ENCODE peak calls at places on chromosomes 13 and 19, in four cellular contexts. X is esophagus squamous epithelium, W is tibial nerve, A is prostate gland. I is an unnamed sample.

GRCh38 chr13:34038326-34039068 is 220.5 kb downstream of the RFC3 start:
- DNase-seq in X (no peak), W (no peak), A (no peak), I (no peak)

GRCh38 chr19:17245535-17245984 is at the start of gene NR2F6:
- DNase-seq in X (no peak), W (no peak), A (no peak), I (no peak)

GRCh38 chr13:53405616-53406015 is 377.0 kb downstream of the OLFM4 start:
- DNase-seq in X (no peak), W (no peak), A (no peak), I (no peak)

GRCh38 chr19:36010402-36010801 is 1.8 kb upstream of the SYNE4 start:
- DNase-seq in X (no peak), W (no peak), A (no peak), I (no peak)

GRCh38 chr19:46298477-46299003 is 1.7 kb downstream of the HIF3A start:
- DNase-seq in X (no peak), W (no peak), A (no peak), I (no peak)

GRCh38 chr19:15563325-15563794 is 51.7 kb upstream of the CYP4F8 start:
- DNase-seq in X (no peak), W (no peak), A (peak), I (no peak)

GRCh38 chr19:41866284-41866683 is 6.2 kb downstream of the RPS19 start:
- DNase-seq in X (no peak), W (no peak), A (no peak), I (no peak)

GRCh38 chr19:17772172-17772571 is 20.9 kb downstream of the FCHO1 start:
- DNase-seq in X (no peak), W (no peak), A (no peak), I (no peak)

GRCh38 chr13:101346161-101346560 is 70.1 kb downstream of the NALCN start:
- DNase-seq in X (no peak), W (no peak), A (no peak), I (no peak)

GRCh38 chr13:79384022-79384610 is 21.9 kb downstream of the RBM26 start:
- DNase-seq in X (no peak), W (no peak), A (no peak), I (no peak)

GRCh38 chr19:46085888-46086287 is 38.6 kb downstream of the IGFL3 start:
- DNase-seq in X (no peak), W (no peak), A (no peak), I (no peak)

GRCh38 chr13:102729560-102730275 is 34.9 kb upstream of the METTL21C start:
- DNase-seq in X (no peak), W (no peak), A (no peak), I (no peak)

GRCh38 chr19:41530761-41531301 is 45.1 kb upstream of the CEACAM21 start:
- DNase-seq in X (no peak), W (no peak), A (peak), I (peak)

GRCh38 chr19:19649580-19649995 is 6.1 kb upstream of the GMIP start:
- DNase-seq in X (no peak), W (no peak), A (no peak), I (no peak)

GRCh38 chr19:53532362-53532761 is 5.6 kb upstream of the ZNF331 start:
- DNase-seq in X (no peak), W (no peak), A (no peak), I (no peak)

GRCh38 chr19:23415034-23415433 is 19.8 kb upstream of the ZNF91 start:
- DNase-seq in X (no peak), W (no peak), A (no peak), I (no peak)

GRCh38 chr19:23415561-23416191 is 20.4 kb upstream of the ZNF91 start:
- DNase-seq in X (no peak), W (no peak), A (no peak), I (no peak)

GRCh38 chr19:23420824-23421223 is 25.6 kb upstream of the ZNF91 start:
- DNase-seq in X (no peak), W (no peak), A (no peak), I (no peak)
- TF ChIP-seq CTCF in X (no peak), W (no peak), A (no peak), I (no peak)

DNA sequence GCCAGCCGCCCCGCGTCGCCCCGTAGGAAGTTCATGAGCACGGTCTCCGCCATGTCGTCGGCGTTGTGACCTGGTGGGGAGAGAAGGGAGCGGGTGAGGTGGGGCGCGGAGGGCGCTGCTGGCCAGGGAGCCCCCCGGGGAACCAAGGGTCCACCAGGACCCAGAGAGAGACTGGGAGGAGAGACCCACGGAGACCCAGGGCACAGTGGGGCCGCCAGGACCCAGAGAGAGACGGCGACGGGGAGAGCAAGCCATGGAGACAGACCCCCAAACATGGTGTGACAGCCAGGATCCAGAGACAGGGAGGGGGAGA is 9.2 kb downstream of the CTU1 start:
- DNase-seq in X (no peak), W (no peak), A (no peak), I (no peak)
- H3K4me3 ChIP-seq in X (no peak), W (peak), A (no peak), I (no peak)

GRCh38 chr19:55321466-55321865 is 3.7 kb downstream of the TMEM150B start:
- DNase-seq in X (no peak), W (no peak), A (no peak), I (no peak)
- TF ChIP-seq POLR2A in X (no peak), W (no peak), A (no peak), I (no peak)

GRCh38 chr13:113969973-113970611 is 3.8 kb downstream of the C13orf46 start:
- DNase-seq in X (no peak), W (no peak), A (peak), I (peak)

GRCh38 chr13:113967206-113967720 is 6.6 kb downstream of the C13orf46 start:
- DNase-seq in X (no peak), W (no peak), A (no peak), I (no peak)

GRCh38 chr13:113967729-113968462 is 6.0 kb downstream of the C13orf46 start:
- DNase-seq in X (no peak), W (no peak), A (no peak), I (no peak)

GRCh38 chr13:113969311-113969972 is 4.4 kb downstream of the C13orf46 start:
- DNase-seq in X (no peak), W (peak), A (no peak), I (no peak)

DNA sequence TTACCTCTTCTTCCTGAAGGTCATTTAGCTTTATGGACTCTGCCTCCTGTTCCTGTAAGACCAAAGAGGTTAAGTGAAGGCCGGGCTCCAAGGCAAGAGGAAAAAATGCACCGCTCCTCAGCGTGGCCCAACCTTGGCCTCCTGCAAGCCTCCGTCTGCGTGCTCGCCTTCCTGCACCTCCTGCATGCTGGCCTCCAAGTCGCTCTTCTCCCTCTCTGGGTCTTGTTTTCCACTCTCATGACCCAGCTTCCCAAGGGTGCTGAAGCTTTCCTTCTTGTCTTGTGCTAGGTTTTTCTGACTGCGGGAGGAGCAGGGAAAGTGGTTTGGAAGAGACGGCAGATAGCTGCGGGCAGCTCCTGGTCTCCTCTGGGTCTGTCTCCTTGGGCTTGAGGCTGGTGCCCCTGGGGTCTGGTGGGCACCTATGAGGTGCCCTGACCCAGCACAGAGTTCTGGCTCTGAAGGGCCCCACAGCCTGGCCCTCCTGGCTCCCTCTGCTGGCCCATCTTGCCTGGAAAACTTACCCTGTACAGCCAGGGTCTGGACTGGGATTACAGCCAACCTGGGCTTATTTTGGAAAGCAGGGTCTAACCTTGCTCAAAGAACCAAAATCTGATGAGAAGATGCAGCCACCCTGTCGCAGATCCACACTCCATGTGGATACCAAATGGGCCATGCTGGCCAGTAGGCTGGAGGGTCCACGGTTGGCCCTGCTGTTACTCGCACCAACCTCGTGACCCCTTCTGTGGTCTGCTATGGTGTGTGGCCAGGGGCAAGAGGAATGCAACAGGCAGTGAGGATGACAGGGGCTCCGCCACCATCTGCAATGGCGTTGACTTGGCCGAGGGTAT is 5.2 kb downstream of the C13orf46 start:
- DNase-seq in X (no peak), W (no peak), A (no peak), I (no peak)
- TF ChIP-seq CTCF in X (no peak), W (no peak), A (no peak), I (no peak)

GRCh38 chr19:34461375-34462100 is 20.0 kb upstream of the WTIP start:
- DNase-seq in X (no peak), W (no peak), A (no peak), I (peak)
- H3K4me3 ChIP-seq in X (no peak), W (no peak), A (no peak), I (no peak)

GRCh38 chr13:41263261-41263971 is at the start of gene MTRF1:
- DNase-seq in X (peak), W (peak), A (peak), I (peak)
- TF ChIP-seq POLR2A in X (no peak), W (peak), A (no peak), I (no peak)

GRCh38 chr19:1791879-1792278 is 20.2 kb downstream of the ATP8B3 start:
- DNase-seq in X (no peak), W (no peak), A (no peak), I (no peak)

GRCh38 chr19:1787116-1787515 is 25.0 kb downstream of the ATP8B3 start:
- DNase-seq in X (no peak), W (no peak), A (no peak), I (no peak)

GRCh38 chr19:1786668-1787067 is 25.4 kb downstream of the ATP8B3 start:
- DNase-seq in X (no peak), W (no peak), A (no peak), I (no peak)

GRCh38 chr19:1789282-1790020 is 22.6 kb downstream of the ATP8B3 start:
- DNase-seq in X (no peak), W (no peak), A (no peak), I (no peak)

DNA sequence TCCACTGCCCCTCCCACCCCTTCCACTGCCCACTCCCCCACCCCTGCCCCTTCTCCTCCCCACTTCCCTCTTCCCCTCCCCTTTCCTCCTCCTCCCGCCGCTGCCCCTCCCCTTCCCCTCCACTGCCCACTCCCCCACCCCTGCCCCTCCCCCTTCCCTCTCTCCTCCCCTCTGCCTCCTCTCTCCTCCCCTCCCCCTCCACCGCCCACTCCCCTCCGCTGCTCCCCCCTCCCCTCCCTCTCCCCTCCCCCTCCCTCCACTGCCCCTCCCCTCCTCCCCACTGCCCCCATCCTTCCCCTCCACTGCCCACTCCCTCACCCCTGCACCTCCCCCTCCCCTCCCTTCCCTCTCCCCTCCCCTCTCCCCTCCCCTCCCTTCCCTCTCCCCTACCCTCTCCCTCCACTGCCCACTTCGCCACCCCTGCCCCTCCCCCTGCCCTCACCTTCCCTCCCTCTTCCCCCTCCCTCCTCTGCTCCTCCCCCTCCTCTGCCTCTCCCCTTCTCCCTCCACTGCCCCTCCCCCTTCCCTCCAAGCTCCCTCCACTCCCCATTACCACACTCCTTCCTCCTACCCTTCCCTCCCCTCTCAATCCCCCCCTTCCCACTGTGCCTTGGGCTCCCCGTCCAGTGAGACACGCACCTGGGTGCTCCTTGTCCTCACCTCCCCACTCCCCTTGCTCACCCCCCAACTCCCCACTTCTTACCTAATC is 21.9 kb downstream of the ATP8B3 start:
- DNase-seq in X (no peak), W (no peak), A (no peak), I (no peak)
- TF ChIP-seq CTCF in X (no peak), W (no peak), A (no peak), I (no peak)

GRCh38 chr19:43575955-43576451 is 402 bp downstream of the PINLYP start:
- DNase-seq in X (no peak), W (no peak), A (no peak), I (no peak)
- H3K4me3 ChIP-seq in X (peak), W (peak), A (peak), I (no peak)

I was measured in lower leg skin.